ENCODE peak calls at places on chromosomes 12 and 14, in four cellular contexts. A, B, S and G are unnamed samples.
A peak's percentile ranks its signal among the peaks of the same experiment; 100 is the strongest.

GRCh38 chr14:41137741-41138140 is 468.9 kb upstream of the LRFN5 start:
- DNase-seq in A (no peak), B (no peak), S (no peak), G (no peak)

GRCh38 chr12:89525002-89525823 is 617 bp upstream of the GALNT4 start:
- DNase-seq in A (peak; percentile 71), B (peak; percentile 53), S (peak; percentile 27), G (peak; percentile 24)

GRCh38 chr14:100824946-100825690 is 800 bp upstream of the MEG3 start:
- DNase-seq in A (no peak), B (no peak), S (no peak), G (no peak)

GRCh38 chr12:91109148-91109564 is 2.1 kb downstream of the LUM start:
- DNase-seq in A (peak; percentile 54), B (peak; percentile 92), S (peak; percentile 78), G (peak; percentile 53)

GRCh38 chr12:2691001-2691339 is 103.8 kb upstream of the FKBP4 start:
- DNase-seq in A (no peak), B (peak; percentile 69), S (peak; percentile 3), G (no peak)

GRCh38 chr12:71029302-71029701 is 108.8 kb upstream of the PTPRR start:
- DNase-seq in A (no peak), B (peak; percentile 16), S (no peak), G (no peak)

GRCh38 chr14:92601757-92602417 is 88.3 kb downstream of the RIN3 start:
- DNase-seq in A (no peak), B (no peak), S (no peak), G (no peak)

GRCh38 chr14:47511829-47512228 is 163.6 kb downstream of the MDGA2 start:
- DNase-seq in A (no peak), B (no peak), S (no peak), G (no peak)

GRCh38 chr12:127238061-127238460 is 1028.9 kb upstream of the TMEM132C start:
- DNase-seq in A (no peak), B (no peak), S (no peak), G (no peak)

GRCh38 chr12:1474059-1474537 is 120.3 kb downstream of the FBXL14 start:
- DNase-seq in A (no peak), B (no peak), S (peak; percentile 97), G (peak; percentile 96)